ENCODE peak calls at places on chromosome 4, in ten cellular contexts. V is heart left ventricle; F is AG10803; Q is NCI-H2029; A is NCI-H69; H is activated naive CD8-positive, alpha-beta T cell treated with anti-CD3 and anti-CD28 coated beads, Interleukin-2, amount 50 U/mL, for 16 hours; T is activated CD8-positive, alpha-beta memory T cell treated with anti-CD3 and anti-CD28 coated beads for 24 hours; Y is breast epithelium; X is cardiac fibroblast; I is stimulated activated CD4-positive, alpha-beta T cell treated with anti-CD3 and anti-CD28 coated beads, Interleukin-2, amount 100 ng/mL, for 48 hours. N is an unnamed sample.

GRCh38 chr4:186943607-186943908 is 219.9 kb upstream of the FAT1 start:
- DNase-seq in V (no peak), F (no peak), Q (no peak), A (no peak), H (no peak), T (no peak), Y (no peak), X (no peak), I (no peak), N (no peak)

GRCh38 chr4:185924458-185924857 is 112.5 kb upstream of the SORBS2 start:
- DNase-seq in V (no peak), F (no peak), Q (no peak), A (no peak), H (no peak), T (no peak), Y (no peak), X (no peak), I (no peak), N (no peak)

GRCh38 chr4:108375434-108375833 is 206.7 kb upstream of the LEF1 start:
- DNase-seq in V (no peak), F (no peak), Q (no peak), A (no peak), H (no peak), T (no peak), Y (no peak), X (no peak), I (no peak), N (no peak)

GRCh38 chr4:48602763-48603162 is 112.7 kb downstream of the ZAR1 start:
- DNase-seq in V (no peak), F (peak; percentile 7), Q (no peak), A (no peak), H (no peak), T (no peak), Y (no peak), X (no peak), I (no peak), N (no peak)

GRCh38 chr4:41549469-41549868 is 11.5 kb downstream of the LIMCH1 start:
- DNase-seq in V (no peak), F (no peak), Q (no peak), A (no peak), H (no peak), T (no peak), Y (no peak), X (no peak), I (no peak), N (no peak)

GRCh38 chr4:156132196-156132595 is 178.5 kb upstream of the CTSO start:
- DNase-seq in V (no peak), F (no peak), Q (no peak), A (no peak), H (no peak), T (no peak), Y (no peak), X (no peak), I (no peak), N (no peak)

GRCh38 chr4:185396724-185397402 is at the start of gene ANKRD37:
- DNase-seq in V (peak; percentile 47), F (peak; percentile 38), Q (peak; percentile 84), A (peak; percentile 55), H (no peak), T (no peak), Y (peak; percentile 77), X (peak; percentile 44), I (no peak), N (peak; percentile 8)

GRCh38 chr4:77734928-77735327 is 84.2 kb downstream of the CNOT6L start:
- DNase-seq in V (no peak), F (peak; percentile 31), Q (no peak), A (no peak), H (no peak), T (peak; percentile 59), Y (no peak), X (peak; percentile 55), I (peak; percentile 7), N (no peak)

GRCh38 chr4:35711127-35711526 is 533.2 kb downstream of the ARAP2 start:
- DNase-seq in V (no peak), F (no peak), Q (no peak), A (no peak), H (no peak), T (no peak), Y (no peak), X (no peak), I (no peak), N (no peak)

GRCh38 chr4:54669831-54670230 is 12.1 kb downstream of the KIT start:
- DNase-seq in V (no peak), F (no peak), Q (no peak), A (no peak), H (no peak), T (no peak), Y (no peak), X (no peak), I (no peak), N (no peak)

GRCh38 chr4:185925910-185926360 is 113.9 kb upstream of the SORBS2 start:
- DNase-seq in V (peak; percentile 36), F (no peak), Q (no peak), A (no peak), H (no peak), T (no peak), Y (no peak), X (no peak), I (no peak), N (no peak)